ENCODE peak calls at places on chromosomes 11 and 22, in seven cellular contexts. One of them, this sample, is unnamed. For H3K4me1, the result is how much of the 10 kb centered on the place peaks cover.

GRCh38 chr11:57456960-57457642 is 3.2 kb upstream of the RTN4RL2 start:
- DNase-seq in HCT116: peak
- DNase-seq in HepG2: peak
- DNase-seq in K562: peak
- DNase-seq in H1: no peak
- DNase-seq in SK-N-SH: peak
- DNase-seq in GM12878: no peak
- DNase-seq in this sample: peak

GRCh38 chr11:64629103-64629502 is 38.1 kb downstream of the SLC22A12 start:
- DNase-seq in HCT116: no peak
- DNase-seq in HepG2: no peak
- DNase-seq in K562: no peak
- DNase-seq in H1: no peak
- DNase-seq in SK-N-SH: no peak
- DNase-seq in GM12878: no peak
- DNase-seq in this sample: no peak

GRCh38 chr11:46710821-46711269 is 8.2 kb upstream of the F2 start:
- DNase-seq in HCT116: no peak
- DNase-seq in HepG2: no peak
- DNase-seq in K562: no peak
- DNase-seq in H1: no peak
- DNase-seq in SK-N-SH: no peak
- DNase-seq in GM12878: no peak
- DNase-seq in this sample: peak

GRCh38 chr11:32792948-32793475 is 1.4 kb downstream of the CCDC73 start:
- DNase-seq in HCT116: peak
- DNase-seq in HepG2: peak
- DNase-seq in K562: peak
- DNase-seq in H1: peak
- DNase-seq in SK-N-SH: peak
- DNase-seq in GM12878: peak
- DNase-seq in this sample: peak

GRCh38 chr11:57321996-57322880 is 2.5 kb downstream of the TNKS1BP1 start:
- DNase-seq in HCT116: peak
- DNase-seq in HepG2: peak
- DNase-seq in K562: peak
- DNase-seq in H1: no peak
- DNase-seq in SK-N-SH: peak
- DNase-seq in GM12878: no peak
- DNase-seq in this sample: no peak

GRCh38 chr11:87338046-87338639 is 300.4 kb downstream of the TMEM135 start:
- DNase-seq in HCT116: no peak
- DNase-seq in HepG2: no peak
- DNase-seq in K562: no peak
- DNase-seq in H1: no peak
- DNase-seq in SK-N-SH: no peak
- DNase-seq in GM12878: no peak
- DNase-seq in this sample: no peak

GRCh38 chr11:44505591-44506054 is 59.8 kb upstream of the CD82 start:
- DNase-seq in HCT116: no peak
- DNase-seq in HepG2: no peak
- DNase-seq in K562: peak
- DNase-seq in H1: no peak
- DNase-seq in SK-N-SH: no peak
- DNase-seq in GM12878: no peak
- DNase-seq in this sample: no peak

GRCh38 chr22:33405194-33405593 is 347.0 kb upstream of the SYN3 start:
- DNase-seq in HCT116: no peak
- DNase-seq in HepG2: no peak
- DNase-seq in K562: no peak
- DNase-seq in H1: no peak
- DNase-seq in SK-N-SH: no peak
- DNase-seq in GM12878: no peak
- DNase-seq in this sample: no peak

GRCh38 chr11:96235725-96236124 is 107.3 kb downstream of the MAML2 start:
- DNase-seq in HCT116: no peak
- DNase-seq in HepG2: no peak
- DNase-seq in K562: no peak
- DNase-seq in H1: no peak
- DNase-seq in SK-N-SH: no peak
- DNase-seq in GM12878: no peak
- DNase-seq in this sample: no peak

GRCh38 chr11:104704888-104705287 is 193.4 kb downstream of the CASP12 start:
- DNase-seq in HCT116: no peak
- DNase-seq in HepG2: no peak
- DNase-seq in K562: no peak
- DNase-seq in H1: no peak
- DNase-seq in SK-N-SH: no peak
- DNase-seq in GM12878: no peak
- DNase-seq in this sample: no peak

GRCh38 chr11:9533736-9534473 is 39.6 kb upstream of the WEE1 start:
- DNase-seq in HCT116: no peak
- DNase-seq in HepG2: no peak
- DNase-seq in K562: no peak
- DNase-seq in H1: no peak
- DNase-seq in SK-N-SH: no peak
- DNase-seq in GM12878: no peak
- DNase-seq in this sample: no peak

GRCh38 chr11:102472127-102472526 is 19.6 kb upstream of the TMEM123 start:
- DNase-seq in HCT116: no peak
- DNase-seq in HepG2: no peak
- DNase-seq in K562: no peak
- DNase-seq in H1: no peak
- DNase-seq in SK-N-SH: no peak
- DNase-seq in GM12878: no peak
- DNase-seq in this sample: no peak

DNA sequence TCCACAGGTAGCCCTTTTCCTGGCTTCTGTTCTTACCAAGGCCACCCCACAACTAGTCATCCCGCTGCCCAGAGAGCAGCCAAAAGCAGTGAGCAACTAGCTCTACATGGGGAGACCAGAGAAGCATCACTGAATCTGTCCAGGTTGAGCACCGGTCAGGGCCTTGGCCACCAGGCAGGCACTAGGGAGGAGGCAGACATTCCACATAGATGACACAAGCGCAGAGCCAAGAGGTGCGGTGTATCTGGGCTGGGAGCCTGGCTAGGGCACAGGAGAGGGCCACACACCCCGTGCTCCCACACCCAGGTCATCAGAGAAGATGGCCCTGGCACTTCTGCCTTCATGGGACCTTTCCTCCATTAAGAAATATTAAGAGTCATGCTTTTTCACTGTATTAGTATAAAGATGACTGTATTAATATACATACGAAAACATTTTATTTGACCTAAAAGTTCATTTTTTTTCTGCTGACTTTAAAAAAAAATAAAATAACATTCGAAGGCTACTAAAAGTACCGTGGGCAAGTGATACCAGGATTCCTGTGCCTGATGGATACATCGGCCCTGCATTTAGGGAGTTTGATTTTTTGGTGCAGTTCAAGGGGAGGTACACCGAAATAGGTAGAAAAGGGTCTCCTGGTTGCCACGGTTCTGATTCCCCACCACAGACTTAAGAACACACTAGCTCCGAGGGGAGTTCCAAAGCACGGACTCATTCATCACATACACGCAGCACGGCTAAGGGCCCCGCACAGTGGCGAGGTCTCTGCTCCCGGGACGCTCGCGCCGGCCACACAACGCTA is 1.2 kb downstream of the DGCR2 start:
- DNase-seq in HCT116: peak
- DNase-seq in HepG2: peak
- DNase-seq in K562: peak
- DNase-seq in H1: no peak
- DNase-seq in SK-N-SH: no peak
- DNase-seq in GM12878: no peak
- DNase-seq in this sample: no peak
- TF ChIP-seq SIN3A in HCT116: no peak
- TF ChIP-seq SIN3A in HepG2: no peak
- TF ChIP-seq SIN3A in K562: no peak
- TF ChIP-seq SIN3A in H1: no peak
- TF ChIP-seq SIN3A in SK-N-SH: no peak
- TF ChIP-seq SIN3A in GM12878: no peak
- TF ChIP-seq SIN3A in this sample: no peak

GRCh38 chr11:119093951-119094815 is 7.5 kb downstream of the DPAGT1 start:
- DNase-seq in HCT116: no peak
- DNase-seq in HepG2: no peak
- DNase-seq in K562: peak
- DNase-seq in H1: no peak
- DNase-seq in SK-N-SH: peak
- DNase-seq in GM12878: no peak
- DNase-seq in this sample: no peak

GRCh38 chr11:119094816-119095065 is 6.9 kb downstream of the DPAGT1 start:
- DNase-seq in HCT116: no peak
- DNase-seq in HepG2: peak
- DNase-seq in K562: peak
- DNase-seq in H1: no peak
- DNase-seq in SK-N-SH: peak
- DNase-seq in GM12878: no peak
- DNase-seq in this sample: no peak

GRCh38 chr11:119092880-119093665 is 8.4 kb downstream of the HMBS start:
- DNase-seq in HCT116: no peak
- DNase-seq in HepG2: peak
- DNase-seq in K562: peak
- DNase-seq in H1: no peak
- DNase-seq in SK-N-SH: no peak
- DNase-seq in GM12878: no peak
- DNase-seq in this sample: no peak

GRCh38 chr11:119093666-119093950 is 8.0 kb downstream of the DPAGT1 start:
- DNase-seq in HCT116: no peak
- DNase-seq in HepG2: no peak
- DNase-seq in K562: no peak
- DNase-seq in H1: no peak
- DNase-seq in SK-N-SH: no peak
- DNase-seq in GM12878: no peak
- DNase-seq in this sample: no peak

GRCh38 chr11:119095066-119095880 is 6.4 kb downstream of the DPAGT1 start:
- DNase-seq in HCT116: peak
- DNase-seq in HepG2: peak
- DNase-seq in K562: peak
- DNase-seq in H1: peak
- DNase-seq in SK-N-SH: peak
- DNase-seq in GM12878: peak
- DNase-seq in this sample: peak
- TF ChIP-seq CTCF in HCT116: no peak
- TF ChIP-seq CTCF in HepG2: peak
- TF ChIP-seq CTCF in K562: peak
- TF ChIP-seq CTCF in H1: no peak
- TF ChIP-seq CTCF in SK-N-SH: peak
- TF ChIP-seq CTCF in GM12878: no peak
- TF ChIP-seq CTCF in this sample: peak

GRCh38 chr22:46105494-46106278 is 44.6 kb upstream of the PPARA start:
- DNase-seq in HCT116: no peak
- DNase-seq in HepG2: peak
- DNase-seq in K562: no peak
- DNase-seq in H1: no peak
- DNase-seq in SK-N-SH: no peak
- DNase-seq in GM12878: no peak
- DNase-seq in this sample: no peak

GRCh38 chr22:46108564-46109473 is 41.5 kb upstream of the PPARA start:
- DNase-seq in HCT116: no peak
- DNase-seq in HepG2: peak
- DNase-seq in K562: peak
- DNase-seq in H1: no peak
- DNase-seq in SK-N-SH: peak
- DNase-seq in GM12878: no peak
- DNase-seq in this sample: no peak

GRCh38 chr22:46107753-46108563 is 42.4 kb upstream of the PPARA start:
- DNase-seq in HCT116: no peak
- DNase-seq in HepG2: no peak
- DNase-seq in K562: no peak
- DNase-seq in H1: no peak
- DNase-seq in SK-N-SH: peak
- DNase-seq in GM12878: no peak
- DNase-seq in this sample: no peak

GRCh38 chr22:46106279-46107022 is 43.9 kb upstream of the PPARA start:
- DNase-seq in HCT116: no peak
- DNase-seq in HepG2: no peak
- DNase-seq in K562: no peak
- DNase-seq in H1: no peak
- DNase-seq in SK-N-SH: no peak
- DNase-seq in GM12878: no peak
- DNase-seq in this sample: no peak

DNA sequence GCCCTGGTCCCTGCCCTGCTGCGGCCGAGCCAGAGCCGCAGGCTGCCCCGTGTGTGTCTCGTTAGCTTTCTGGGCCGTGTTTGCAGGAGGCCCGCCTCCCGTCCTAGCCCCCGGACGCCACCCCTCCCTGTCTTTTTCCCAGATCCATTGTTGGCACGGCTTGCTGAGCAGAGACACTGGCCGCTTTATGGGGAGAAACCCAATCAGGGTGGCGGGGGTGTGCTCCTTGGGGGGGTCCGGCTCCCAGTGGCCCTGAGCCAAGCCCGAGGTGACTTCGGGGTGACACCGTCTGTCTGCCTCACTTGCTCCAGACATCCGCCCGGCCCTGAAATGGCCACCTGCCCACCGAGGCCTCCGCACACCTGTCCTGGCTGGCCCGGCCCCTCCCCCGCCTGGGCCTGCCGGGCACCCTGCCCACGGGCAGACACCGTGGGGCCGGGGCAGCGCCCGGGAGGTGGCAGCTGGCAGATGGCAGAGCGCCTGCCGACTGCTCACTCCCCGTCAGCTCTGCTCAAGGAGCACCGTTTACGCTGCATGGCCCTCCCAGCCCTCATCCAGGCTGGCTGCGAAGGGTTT is 43.1 kb upstream of the PPARA start:
- DNase-seq in HCT116: no peak
- DNase-seq in HepG2: no peak
- DNase-seq in K562: no peak
- DNase-seq in H1: no peak
- DNase-seq in SK-N-SH: peak
- DNase-seq in GM12878: no peak
- DNase-seq in this sample: no peak
- H3K4me1 ChIP-seq in HCT116: half or more
- H3K4me1 ChIP-seq in HepG2: half or more
- H3K4me1 ChIP-seq in K562: under half
- H3K4me1 ChIP-seq in H1: under half
- H3K4me1 ChIP-seq in SK-N-SH: under half
- H3K4me1 ChIP-seq in GM12878: under half
- H3K4me1 ChIP-seq in this sample: half or more

GRCh38 chr22:27019827-27020226 is 362.4 kb downstream of the MIAT start:
- DNase-seq in HCT116: no peak
- DNase-seq in HepG2: no peak
- DNase-seq in K562: no peak
- DNase-seq in H1: peak
- DNase-seq in SK-N-SH: no peak
- DNase-seq in GM12878: no peak
- DNase-seq in this sample: no peak
- TF ChIP-seq SIN3A in HCT116: no peak
- TF ChIP-seq SIN3A in HepG2: no peak
- TF ChIP-seq SIN3A in K562: no peak
- TF ChIP-seq SIN3A in H1: no peak
- TF ChIP-seq SIN3A in SK-N-SH: no peak
- TF ChIP-seq SIN3A in GM12878: no peak
- TF ChIP-seq SIN3A in this sample: no peak

GRCh38 chr11:59201376-59201775 is 11.4 kb downstream of the MPEG1 start:
- DNase-seq in HCT116: no peak
- DNase-seq in HepG2: peak
- DNase-seq in K562: peak
- DNase-seq in H1: no peak
- DNase-seq in SK-N-SH: no peak
- DNase-seq in GM12878: no peak
- DNase-seq in this sample: no peak
- TF ChIP-seq CTCF in HCT116: peak
- TF ChIP-seq CTCF in HepG2: peak
- TF ChIP-seq CTCF in K562: peak
- TF ChIP-seq CTCF in H1: peak
- TF ChIP-seq CTCF in SK-N-SH: no peak
- TF ChIP-seq CTCF in GM12878: peak
- TF ChIP-seq CTCF in this sample: peak

GRCh38 chr11:35114901-35115687 is 23.9 kb upstream of the CD44 start:
- DNase-seq in HCT116: no peak
- DNase-seq in HepG2: no peak
- DNase-seq in K562: no peak
- DNase-seq in H1: no peak
- DNase-seq in SK-N-SH: no peak
- DNase-seq in GM12878: no peak
- DNase-seq in this sample: no peak
- H3K4me1 ChIP-seq in HCT116: under half
- H3K4me1 ChIP-seq in HepG2: under half
- H3K4me1 ChIP-seq in K562: under half
- H3K4me1 ChIP-seq in H1: under half
- H3K4me1 ChIP-seq in SK-N-SH: under half
- H3K4me1 ChIP-seq in GM12878: half or more
- H3K4me1 ChIP-seq in this sample: under half